ENCODE peak calls at places on chromosomes 12 and 14, in eight cellular contexts. Q is foreskin fibroblast, G is pancreas, H is heart right ventricle, E is Caco-2, O is MM.1S, W is IMR-90, M is astrocyte of the cerebellum. N is an unnamed sample.

GRCh38 chr12:1823237-1823636 is 2.9 kb downstream of the LRTM2 start:
- DNase-seq in O (no peak), G (no peak), H (no peak), Q (no peak), E (no peak), M (no peak), W (no peak), N (no peak)

GRCh38 chr14:68554231-68554630 is 238.6 kb downstream of the ZFP36L1 start:
- DNase-seq in O (peak; percentile 46), Q (no peak), W (no peak), E (no peak), H (no peak), M (no peak), G (no peak), N (no peak)

GRCh38 chr14:102020058-102020971 is 55.9 kb downstream of the DYNC1H1 start:
- DNase-seq in G (no peak), W (peak; percentile 94), O (no peak), M (peak; percentile 86), H (no peak), Q (peak; percentile 26), E (no peak), N (no peak)

GRCh38 chr12:121089031-121089812 is 43.5 kb upstream of the P2RX7 start:
- DNase-seq in W (no peak), G (no peak), H (no peak), Q (no peak), O (peak; percentile 18), M (no peak), E (peak; percentile 29), N (no peak)

GRCh38 chr14:56119221-56119967 is 1.2 kb downstream of the PELI2 start:
- DNase-seq in M (no peak), O (no peak), W (peak; percentile 52), G (no peak), E (peak; percentile 46), H (peak; percentile 61), Q (no peak), N (no peak)

GRCh38 chr14:67514650-67515385 is 18.3 kb upstream of the PLEKHH1 start:
- DNase-seq in Q (no peak), G (peak; percentile 24), E (peak; percentile 34), M (no peak), W (peak; percentile 33), O (peak; percentile 32), H (peak; percentile 33), N (no peak)

GRCh38 chr12:124739953-124740561 is 123.6 kb downstream of the SCARB1 start:
- DNase-seq in E (no peak), O (no peak), G (no peak), M (no peak), H (no peak), Q (no peak), W (peak; percentile 25), N (no peak)

GRCh38 chr12:106140223-106140986 is 1.7 kb upstream of the NUAK1 start:
- DNase-seq in H (peak; percentile 16), Q (no peak), W (no peak), O (no peak), G (peak; percentile 18), M (no peak), E (no peak), N (no peak)

GRCh38 chr14:24187538-24187915 is 1.1 kb downstream of the IPO4 start:
- DNase-seq in M (no peak), H (no peak), O (no peak), Q (no peak), E (no peak), G (no peak), W (no peak), N (no peak)

GRCh38 chr12:22069851-22070250 is 23.8 kb downstream of the CMAS start:
- DNase-seq in M (no peak), H (no peak), O (no peak), W (no peak), G (no peak), Q (no peak), E (no peak), N (no peak)

GRCh38 chr12:41795066-41795465 is 349.6 kb downstream of the GXYLT1 start:
- DNase-seq in O (no peak), W (peak; percentile 2), G (no peak), M (peak; percentile 85), H (no peak), E (no peak), Q (peak; percentile 1), N (no peak)

GRCh38 chr12:29253916-29254625 is 105.0 kb downstream of the FAR2 start:
- DNase-seq in Q (no peak), H (no peak), M (peak; percentile 11), W (no peak), E (no peak), O (no peak), G (no peak), N (no peak)

GRCh38 chr14:50714452-50715073 is 46.5 kb upstream of the SAV1 start:
- DNase-seq in O (peak; percentile 30), E (peak; percentile 34), Q (peak; percentile 22), W (peak; percentile 38), G (no peak), M (peak; percentile 9), H (no peak), N (no peak)

GRCh38 chr12:131487379-131488129 is 223.3 kb upstream of the SFSWAP start:
- DNase-seq in W (no peak), M (no peak), Q (no peak), O (no peak), G (no peak), E (no peak), H (no peak), N (no peak)

GRCh38 chr14:101889898-101890297 is 74.5 kb upstream of the DYNC1H1 start:
- DNase-seq in G (no peak), Q (peak; percentile 29), E (peak; percentile 5), W (no peak), H (no peak), O (no peak), M (no peak), N (no peak)

DNA sequence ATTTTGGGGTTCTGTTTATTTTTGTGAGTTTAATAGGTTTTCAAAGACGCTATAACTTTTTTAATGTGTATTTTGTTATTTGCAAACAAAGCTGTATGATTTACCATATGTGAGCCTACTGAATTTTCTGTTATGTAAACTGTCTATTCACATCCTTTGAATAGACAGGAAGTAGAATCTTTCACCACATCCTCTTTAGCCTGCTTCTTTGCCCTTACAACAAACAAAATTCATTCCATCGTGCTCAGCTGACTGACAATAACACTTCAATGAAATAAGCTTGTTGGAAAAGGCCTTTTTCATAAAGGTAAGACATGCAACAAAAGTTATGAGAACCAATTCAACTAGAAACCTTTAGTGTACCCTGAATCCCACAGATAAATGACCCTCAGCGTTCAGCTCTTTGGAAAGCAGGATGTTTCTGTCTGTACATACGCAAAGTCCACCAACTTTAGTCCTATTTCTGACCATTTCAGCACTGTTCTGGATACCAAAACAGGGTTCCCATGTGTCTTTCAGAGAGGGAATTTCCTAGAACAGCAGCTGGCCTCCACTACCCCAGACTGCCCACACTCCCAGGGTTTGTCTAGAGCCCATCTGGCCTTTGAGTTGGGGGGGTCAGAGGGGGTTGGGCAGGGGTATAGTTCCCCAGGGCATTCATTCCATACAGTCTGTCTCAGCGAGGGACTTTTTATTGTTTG is 71.3 kb downstream of the DUSP6 start:
- DNase-seq in O (peak; percentile 59), H (peak; percentile 13), Q (no peak), W (peak; percentile 54), M (no peak), G (no peak), E (no peak), N (no peak)
- TF ChIP-seq CTCF in O (no peak), H (no peak), Q (no peak), W (no peak), M (no peak), G (no peak), E (no peak), N (no peak)

GRCh38 chr12:13173012-13173441 is 23.5 kb upstream of the EMP1 start:
- DNase-seq in W (peak; percentile 75), M (no peak), Q (peak; percentile 89), G (no peak), E (no peak), H (no peak), O (no peak), N (no peak)
- H3K4me3 ChIP-seq in W (no peak overlapping the region), M (no peak overlapping the region), Q (peak overlapping the region; percentile 37), G (no peak overlapping the region), E (no peak overlapping the region), H (no peak overlapping the region), O (no peak overlapping the region), N (no peak overlapping the region)

DNA sequence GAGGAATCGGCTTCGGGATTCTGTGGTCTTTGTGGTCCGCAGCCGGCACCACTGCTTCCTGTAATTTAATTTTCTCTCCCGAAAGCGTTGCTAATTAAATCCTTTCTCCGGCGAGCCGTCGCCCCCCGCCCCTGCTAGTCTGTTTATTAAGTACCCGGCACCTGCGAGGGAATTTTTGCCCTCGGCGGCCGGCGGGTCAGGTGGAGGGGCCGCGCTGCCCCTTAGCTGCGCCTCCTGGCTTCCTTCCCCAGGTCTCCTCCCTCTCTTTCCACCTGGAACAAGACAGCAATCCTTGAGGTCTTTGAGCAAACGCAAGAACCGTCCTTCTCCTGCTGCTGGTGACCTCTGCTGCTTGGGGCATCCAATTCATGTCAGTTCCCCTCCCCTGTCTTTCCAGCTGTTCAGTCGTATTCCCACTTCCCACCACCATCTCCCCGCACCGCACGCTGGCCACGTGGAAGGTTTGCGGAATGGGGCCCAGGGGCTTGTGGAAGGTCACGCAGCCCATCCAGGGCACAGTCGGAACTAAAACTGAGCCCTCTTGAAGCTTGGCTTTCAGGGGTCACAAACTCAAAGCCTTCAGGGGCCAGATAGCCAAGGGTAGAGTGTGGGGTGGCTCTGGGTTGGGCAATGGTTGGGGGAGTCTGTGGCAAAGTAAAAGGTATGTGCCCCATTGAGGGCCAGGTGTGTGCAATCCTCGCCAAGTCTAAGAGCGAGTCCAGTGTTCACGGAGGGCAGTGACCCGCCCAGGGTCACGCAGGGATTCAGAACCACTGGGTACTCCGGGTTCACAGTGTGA is 16.1 kb downstream of the ZDHHC22 start:
- DNase-seq in O (no peak), G (no peak), Q (no peak), H (no peak), E (no peak), M (no peak), W (no peak), N (no peak)
- TF ChIP-seq CTCF in O (no peak), G (no peak), Q (no peak), H (no peak), E (no peak), M (no peak), W (no peak), N (peak; percentile 7)

GRCh38 chr12:100473716-100474150 is at the start of gene NR1H4:
- DNase-seq in M (peak; percentile 40), E (no peak), O (no peak), G (no peak), W (peak; percentile 73), H (no peak), Q (peak; percentile 1), N (no peak)
- H3K4me3 ChIP-seq in M (no peak within 1 kb of the TSS), E (no peak within 1 kb of the TSS), O (no peak within 1 kb of the TSS), G (no peak within 1 kb of the TSS), W (no peak within 1 kb of the TSS), H (no peak within 1 kb of the TSS), Q (no peak within 1 kb of the TSS), N (no peak within 1 kb of the TSS)

GRCh38 chr12:111268738-111269572 is 99.9 kb downstream of the PHETA1 start:
- DNase-seq in W (no peak), H (no peak), E (peak; percentile 18), G (no peak), O (no peak), Q (no peak), M (no peak), N (no peak)
- TF ChIP-seq CTCF in W (peak; percentile 33), H (peak; percentile 13), E (peak; percentile 60), G (no peak), O (peak; percentile 45), Q (peak; percentile 35), M (peak; percentile 49), N (peak; percentile 63)

DNA sequence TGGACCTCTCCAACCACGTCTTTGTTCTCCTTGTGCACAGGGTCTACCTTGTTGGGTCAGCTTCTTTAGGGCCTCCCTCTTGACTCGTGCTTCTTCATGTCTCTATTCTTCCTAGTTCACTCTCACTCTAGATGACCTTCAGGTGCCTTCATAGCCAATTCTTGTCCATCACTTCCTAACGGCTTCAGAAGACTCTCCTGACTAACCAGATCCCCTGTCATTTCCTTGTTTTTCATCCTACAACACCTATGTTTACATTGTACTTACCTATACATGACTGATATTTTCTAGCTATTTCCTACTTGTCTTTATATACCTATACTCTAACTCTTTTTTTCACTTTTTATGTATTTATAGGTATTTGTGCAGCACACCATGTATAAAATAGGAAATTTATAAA is 117.1 kb downstream of the RPS6KA5 start:
- DNase-seq in Q (no peak), M (no peak), O (no peak), W (no peak), E (no peak), H (no peak), G (no peak), N (no peak)
- H3K4me3 ChIP-seq in Q (no peak overlapping the region), M (no peak overlapping the region), O (no peak overlapping the region), W (no peak overlapping the region), E (no peak overlapping the region), H (no peak overlapping the region), G (no peak overlapping the region), N (no peak overlapping the region)